ENCODE peak calls at places on chromosomes 13 and 19, in six cellular contexts. U, Z, M, S, K and C are unnamed samples.

GRCh38 chr19:5172859-5173577 is 167.6 kb downstream of the PTPRS start:
- DNase-seq in U (no peak), Z (no peak), M (no peak), S (no peak), K (no peak), C (no peak)

GRCh38 chr13:85896516-85897450 is 97.6 kb upstream of the SLITRK6 start:
- DNase-seq in U (no peak), Z (no peak), M (no peak), S (no peak), K (no peak), C (no peak)

GRCh38 chr19:45097776-45098520 is 5.0 kb downstream of the PPP1R37 start:
- DNase-seq in U (no peak), Z (no peak), M (peak; percentile 46), S (peak; percentile 29), K (peak; percentile 80), C (no peak)

GRCh38 chr13:27283906-27284523 is 13.4 kb downstream of the RASL11A start:
- DNase-seq in U (no peak), Z (no peak), M (no peak), S (no peak), K (no peak), C (peak; percentile 6)

GRCh38 chr19:1465191-1466016 is 13.6 kb downstream of the C19orf25 start:
- DNase-seq in U (no peak), Z (no peak), M (peak; percentile 41), S (no peak), K (peak; percentile 84), C (peak; percentile 47)

GRCh38 chr19:56372281-56372680 is 21.1 kb downstream of the ZNF582 start:
- DNase-seq in U (no peak), Z (no peak), M (no peak), S (no peak), K (no peak), C (no peak)

GRCh38 chr19:31127132-31127967 is 221.9 kb downstream of the TSHZ3 start:
- DNase-seq in U (no peak), Z (no peak), M (peak; percentile 36), S (no peak), K (no peak), C (no peak)

GRCh38 chr19:53892301-53892980 is 10.4 kb downstream of the PRKCG start:
- DNase-seq in U (no peak), Z (no peak), M (no peak), S (no peak), K (no peak), C (no peak)

GRCh38 chr19:41862445-41862986 is 2.5 kb downstream of the RPS19 start:
- DNase-seq in U (no peak), Z (no peak), M (no peak), S (no peak), K (no peak), C (no peak)

GRCh38 chr19:14478113-14478545 is 3.0 kb upstream of the PTGER1 start:
- DNase-seq in U (no peak), Z (no peak), M (no peak), S (no peak), K (no peak), C (no peak)

GRCh38 chr13:39840201-39840600 is 184.7 kb downstream of the COG6 start:
- DNase-seq in U (no peak), Z (peak; percentile 32), M (no peak), S (no peak), K (no peak), C (no peak)

GRCh38 chr13:67416047-67416925 is 186.2 kb upstream of the PCDH9 start:
- DNase-seq in U (no peak), Z (no peak), M (no peak), S (no peak), K (no peak), C (no peak)

GRCh38 chr19:609001-609340 is 19.3 kb downstream of the HCN2 start:
- DNase-seq in U (no peak), Z (peak; percentile 17), M (no peak), S (peak; percentile 65), K (no peak), C (no peak)

GRCh38 chr13:110137677-110138008 is 169.3 kb downstream of the COL4A1 start:
- DNase-seq in U (no peak), Z (peak; percentile 25), M (peak; percentile 52), S (peak; percentile 59), K (no peak), C (peak; percentile 68)

GRCh38 chr13:43232866-43233265 is 209.5 kb downstream of the DNAJC15 start:
- DNase-seq in U (no peak), Z (no peak), M (no peak), S (no peak), K (no peak), C (no peak)

GRCh38 chr13:39616087-39616694 is 13.2 kb upstream of the LHFPL6 start:
- DNase-seq in U (no peak), Z (peak; percentile 53), M (peak; percentile 47), S (no peak), K (no peak), C (peak; percentile 44)

GRCh38 chr19:53076984-53077383 is 26.2 kb downstream of the ZNF160 start:
- DNase-seq in U (no peak), Z (peak; percentile 16), M (peak; percentile 19), S (peak; percentile 63), K (no peak), C (peak; percentile 73)

GRCh38 chr19:16043156-16043757 is 33.0 kb upstream of the TPM4 start:
- DNase-seq in U (no peak), Z (no peak), M (no peak), S (no peak), K (no peak), C (no peak)
- H3K36me3 ChIP-seq in U (no peaks in the 10 kb centered on the region), Z (no peaks in the 10 kb centered on the region), M (no peaks in the 10 kb centered on the region), S (no peaks in the 10 kb centered on the region), K (no peaks in the 10 kb centered on the region), C (no peaks in the 10 kb centered on the region)

DNA sequence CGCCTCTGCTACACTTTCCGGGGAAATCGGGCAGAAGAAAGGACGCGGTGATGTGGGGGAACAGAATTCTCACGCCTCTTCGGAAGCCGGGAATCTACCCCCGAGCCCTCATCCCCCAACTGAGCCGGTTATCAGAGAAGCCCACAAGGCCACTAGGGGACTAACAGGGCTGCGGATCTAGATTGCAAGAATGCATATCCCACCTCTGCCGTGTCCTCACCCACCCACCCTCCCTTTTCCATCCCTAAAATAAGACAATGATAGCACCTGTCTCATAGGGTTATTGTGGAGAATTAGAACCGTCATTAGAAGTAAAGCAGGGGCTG is 1.1 kb downstream of the IGFLR1 start:
- DNase-seq in U (no peak), Z (no peak), M (no peak), S (no peak), K (no peak), C (no peak)
- TF ChIP-seq CTCF in U (no peak), Z (no peak), M (no peak), S (no peak), K (no peak), C (no peak)

GRCh38 chr19:16562608-16563025 is 9.6 kb downstream of the SLC35E1 start:
- DNase-seq in U (no peak), Z (no peak), M (no peak), S (no peak), K (no peak), C (no peak)
- H3K36me3 ChIP-seq in U (peaks cover 89% of the 10 kb centered on the region), Z (peaks cover 13% of the 10 kb centered on the region), M (no peaks in the 10 kb centered on the region), S (peaks cover 79% of the 10 kb centered on the region), K (peaks cover 94% of the 10 kb centered on the region), C (peaks cover 39% of the 10 kb centered on the region)

GRCh38 chr19:28397311-28397710 is 815.6 kb downstream of the UQCRFS1 start:
- DNase-seq in U (no peak), Z (no peak), M (no peak), S (no peak), K (no peak), C (no peak)

GRCh38 chr19:28399187-28399586 is 813.8 kb downstream of the UQCRFS1 start:
- DNase-seq in U (no peak), Z (no peak), M (no peak), S (no peak), K (no peak), C (no peak)

GRCh38 chr19:28396259-28396940 is 816.6 kb downstream of the UQCRFS1 start:
- DNase-seq in U (no peak), Z (no peak), M (no peak), S (no peak), K (no peak), C (no peak)

GRCh38 chr19:28393574-28394336 is 819.2 kb downstream of the UQCRFS1 start:
- DNase-seq in U (no peak), Z (no peak), M (no peak), S (no peak), K (no peak), C (no peak)

DNA sequence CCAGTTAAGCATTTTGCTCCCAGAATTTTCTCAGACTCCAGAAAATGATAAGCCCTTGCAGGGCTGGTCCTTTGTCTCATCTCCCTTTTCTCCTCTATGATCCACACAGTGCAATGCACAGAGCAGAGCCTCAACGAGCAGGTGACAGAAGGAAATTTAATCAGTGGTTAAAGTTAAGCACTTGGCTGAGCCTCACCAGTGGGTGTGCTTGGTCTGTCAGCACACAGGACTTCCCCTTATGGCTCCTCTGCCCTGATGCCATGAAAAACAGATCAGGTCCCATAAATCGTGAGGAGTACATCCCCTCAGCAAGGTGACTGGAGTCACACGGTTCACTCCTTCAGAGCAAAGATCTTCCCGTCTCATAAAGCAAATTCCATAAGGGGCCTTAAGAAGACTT is 818.2 kb downstream of the UQCRFS1 start:
- DNase-seq in U (no peak), Z (no peak), M (no peak), S (no peak), K (no peak), C (no peak)
- TF ChIP-seq CTCF in U (no peak), Z (no peak), M (no peak), S (no peak), K (no peak), C (no peak)

GRCh38 chr19:11942843-11943108 is 17.9 kb downstream of the ZNF700 start:
- DNase-seq in U (no peak), Z (no peak), M (no peak), S (no peak), K (no peak), C (no peak)
- H3K36me3 ChIP-seq in U (peaks cover 88% of the 10 kb centered on the region), Z (peaks cover 40% of the 10 kb centered on the region), M (no peaks in the 10 kb centered on the region), S (peaks cover 89% of the 10 kb centered on the region), K (peaks cover 80% of the 10 kb centered on the region), C (peaks cover 22% of the 10 kb centered on the region)

GRCh38 chr13:73101608-73102007 is 42.8 kb downstream of the KLF5 start:
- DNase-seq in U (no peak), Z (no peak), M (no peak), S (no peak), K (no peak), C (no peak)
- TF ChIP-seq CTCF in U (no peak), Z (no peak), M (no peak), S (no peak), K (no peak), C (no peak)

DNA sequence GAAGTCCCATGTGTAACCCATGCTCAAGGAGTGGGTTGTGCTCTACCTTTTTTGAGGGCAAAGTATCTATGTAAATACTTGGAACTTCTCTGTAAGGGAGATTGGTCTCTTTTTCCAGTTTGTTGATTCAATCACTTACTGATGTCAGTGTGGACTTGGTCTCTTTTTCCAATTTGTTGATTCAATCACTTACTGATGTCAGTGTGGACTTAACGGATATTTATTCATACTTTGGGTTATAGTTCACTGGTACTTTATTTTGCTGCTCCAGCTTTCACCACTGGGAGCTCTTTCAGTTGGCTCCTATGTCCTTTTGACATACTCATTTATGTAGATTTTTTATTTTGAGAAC is 36.4 kb downstream of the COG3 start:
- DNase-seq in U (no peak), Z (no peak), M (no peak), S (no peak), K (no peak), C (no peak)
- H3K36me3 ChIP-seq in U (peaks cover 65% of the 10 kb centered on the region), Z (peaks cover 15% of the 10 kb centered on the region), M (no peaks in the 10 kb centered on the region), S (peaks cover 86% of the 10 kb centered on the region), K (peaks cover 76% of the 10 kb centered on the region), C (peaks cover 32% of the 10 kb centered on the region)